ENCODE peak calls at places on chromosome 16, in nine cellular contexts. D, J, G, B, X, Y, H, V and I are unnamed samples.

GRCh38 chr16:10729649-10730048 is 14.0 kb upstream of the NUBP1 start:
- DNase-seq in B (no peak), Y (no peak), G (peak), X (no peak), D (peak), H (no peak), J (peak), V (no peak), I (peak)

GRCh38 chr16:70529051-70529777 is 5.6 kb downstream of the SF3B3 start:
- DNase-seq in J (peak), G (no peak), Y (no peak), D (no peak), B (peak), H (no peak), V (no peak), X (no peak), I (no peak)

GRCh38 chr16:23064642-23065041 is 84.6 kb downstream of the USP31 start:
- DNase-seq in Y (no peak), G (no peak), J (no peak), D (no peak), X (no peak), H (no peak), B (peak), V (no peak), I (no peak)

GRCh38 chr16:24624102-24624501 is 84.7 kb downstream of the RBBP6 start:
- DNase-seq in Y (no peak), H (no peak), B (no peak), X (no peak), D (peak), G (no peak), J (no peak), V (no peak), I (no peak)

GRCh38 chr16:88459366-88460055 is 6.4 kb downstream of the ZFPM1 start:
- DNase-seq in G (no peak), H (no peak), B (peak), D (no peak), X (no peak), Y (no peak), V (no peak), J (no peak), I (no peak)

GRCh38 chr16:19227643-19228042 is 57.9 kb upstream of the CLEC19A start:
- DNase-seq in B (no peak), D (no peak), J (no peak), G (no peak), V (no peak), X (no peak), H (no peak), Y (peak), I (no peak)

GRCh38 chr16:81902025-81902424 is 109.2 kb downstream of the SDR42E1 start:
- DNase-seq in J (no peak), V (no peak), H (no peak), G (no peak), D (no peak), B (no peak), Y (no peak), X (no peak), I (no peak)

GRCh38 chr16:53042235-53042645 is 10.5 kb downstream of the CHD9NB start:
- DNase-seq in D (no peak), V (no peak), Y (no peak), B (no peak), H (no peak), X (no peak), G (no peak), J (no peak), I (no peak)

GRCh38 chr16:80619824-80620223 is 79.0 kb downstream of the DYNLRB2 start:
- DNase-seq in X (no peak), D (no peak), V (no peak), B (no peak), H (no peak), G (no peak), Y (no peak), J (no peak), I (no peak)

GRCh38 chr16:66081967-66082366 is 284.5 kb upstream of the CDH5 start:
- DNase-seq in H (no peak), J (peak), D (no peak), B (no peak), Y (no peak), G (no peak), X (no peak), V (no peak), I (no peak)

GRCh38 chr16:23712976-23713375 is at the start of gene ERN2:
- DNase-seq in H (no peak), B (no peak), X (peak), Y (no peak), G (no peak), V (no peak), J (no peak), D (no peak), I (no peak)

GRCh38 chr16:87733190-87733589 is 32.6 kb downstream of the KLHDC4 start:
- DNase-seq in H (no peak), D (no peak), J (no peak), Y (no peak), B (no peak), V (no peak), X (no peak), G (no peak), I (no peak)

GRCh38 chr16:14528306-14528948 is 101.6 kb downstream of the PARN start:
- DNase-seq in B (no peak), H (no peak), X (no peak), Y (no peak), J (peak), G (no peak), V (no peak), D (no peak), I (no peak)

GRCh38 chr16:85365120-85365519 is 248.0 kb upstream of the GSE1 start:
- DNase-seq in V (no peak), D (peak), X (no peak), H (no peak), B (no peak), J (no peak), Y (no peak), G (no peak), I (no peak)

GRCh38 chr16:83939266-83939856 is 13.7 kb upstream of the OSGIN1 start:
- DNase-seq in H (no peak), G (no peak), X (peak), D (no peak), Y (no peak), J (no peak), B (no peak), V (peak), I (no peak)

GRCh38 chr16:4390266-4391260 is 18.9 kb downstream of the VASN start:
- DNase-seq in D (no peak), V (no peak), H (no peak), Y (no peak), B (no peak), J (no peak), G (no peak), X (no peak), I (no peak)

GRCh38 chr16:4388275-4389021 is 16.8 kb downstream of the VASN start:
- DNase-seq in G (no peak), H (no peak), X (no peak), Y (no peak), D (no peak), J (no peak), B (no peak), V (no peak), I (no peak)

GRCh38 chr16:4387769-4388168 is 16.1 kb downstream of the VASN start:
- DNase-seq in B (no peak), Y (no peak), D (no peak), H (no peak), V (no peak), J (no peak), G (no peak), X (no peak), I (no peak)

GRCh38 chr16:4386951-4387565 is 15.4 kb downstream of the VASN start:
- DNase-seq in G (no peak), H (no peak), Y (no peak), X (no peak), D (no peak), B (no peak), V (no peak), J (no peak), I (no peak)

GRCh38 chr16:4389051-4389955 is 17.7 kb downstream of the VASN start:
- DNase-seq in G (no peak), B (no peak), V (peak), H (no peak), J (no peak), X (no peak), D (no peak), Y (no peak), I (no peak)
- TF ChIP-seq POLR2A in G (no peak), B (no peak), V (no peak), H (no peak), J (no peak), X (no peak), D (no peak), Y (no peak), I (no peak)

GRCh38 chr16:20674684-20675487 is 22.6 kb downstream of the ACSM1 start:
- DNase-seq in H (peak), V (no peak), B (peak), G (no peak), D (peak), X (peak), J (no peak), Y (peak), I (no peak)
- H3K4me3 ChIP-seq in H (peak), V (peak), B (peak), G (peak), D (peak), X (peak), J (no peak), Y (no peak), I (peak)

GRCh38 chr16:86519007-86519648 is 8.8 kb downstream of the FOXF1 start:
- DNase-seq in J (no peak), H (no peak), V (no peak), G (no peak), B (no peak), X (no peak), Y (no peak), D (no peak), I (no peak)

GRCh38 chr16:86517033-86517432 is 6.7 kb downstream of the FOXF1 start:
- DNase-seq in X (no peak), G (no peak), H (no peak), D (no peak), V (no peak), J (no peak), B (no peak), Y (no peak), I (no peak)

GRCh38 chr16:86515780-86516617 is 5.7 kb downstream of the FOXF1 start:
- DNase-seq in G (no peak), H (no peak), B (no peak), X (no peak), J (no peak), V (no peak), D (no peak), Y (no peak), I (no peak)

GRCh38 chr16:86516618-86517003 is 6.3 kb downstream of the FOXF1 start:
- DNase-seq in Y (no peak), H (no peak), G (no peak), D (no peak), X (no peak), J (no peak), V (no peak), B (no peak), I (no peak)

DNA sequence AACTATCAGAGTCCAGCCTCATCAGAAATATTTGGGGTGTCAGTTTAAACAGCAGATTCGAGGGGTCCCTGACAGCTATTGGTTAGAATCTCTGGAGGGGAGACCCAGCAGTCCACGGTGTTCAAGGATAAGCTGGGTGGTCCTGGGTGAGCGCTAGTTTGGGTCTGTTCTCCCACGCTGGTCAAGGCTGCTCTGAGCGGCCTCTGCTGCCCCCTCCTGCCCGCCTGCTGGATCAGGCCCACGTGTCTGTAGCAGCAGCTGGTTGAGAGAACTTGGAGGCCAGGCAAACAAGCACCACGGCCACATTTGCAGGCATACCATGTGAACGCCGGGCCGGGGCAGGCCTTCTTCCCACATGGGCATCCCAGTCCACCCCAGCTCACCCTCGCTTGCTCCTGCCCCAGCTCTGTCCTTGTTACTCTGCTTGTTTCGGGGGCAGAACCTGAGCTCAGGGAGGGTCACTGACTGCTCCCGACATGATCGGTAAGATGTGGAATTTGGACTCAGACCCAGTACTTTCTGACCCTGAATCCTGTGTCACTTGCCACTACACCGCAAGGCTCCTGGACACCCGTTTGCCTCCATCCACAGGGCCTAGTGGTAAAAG is 7.4 kb downstream of the FOXF1 start:
- DNase-seq in H (no peak), G (peak), Y (peak), J (peak), D (peak), V (peak), X (no peak), B (peak), I (peak)
- TF ChIP-seq POLR2A in H (no peak), G (no peak), Y (no peak), J (no peak), D (no peak), V (no peak), X (no peak), B (no peak), I (no peak)

GRCh38 chr16:252366-253337 is 18.0 kb downstream of the FAM234A start:
- DNase-seq in H (no peak), V (no peak), Y (no peak), G (no peak), B (no peak), X (no peak), D (no peak), J (no peak), I (no peak)
- H3K4me3 ChIP-seq in H (no peak), V (no peak), Y (no peak), G (no peak), B (no peak), X (peak), D (no peak), J (no peak), I (no peak)

GRCh38 chr16:49292413-49292812 is 10.8 kb upstream of the CBLN1 start:
- DNase-seq in G (no peak), V (no peak), X (no peak), J (no peak), B (no peak), H (no peak), Y (no peak), D (no peak), I (no peak)
- TF ChIP-seq POLR2A in G (no peak), V (no peak), X (no peak), J (no peak), B (no peak), H (no peak), Y (no peak), D (no peak), I (no peak)

GRCh38 chr16:6157806-6158205 is 1060.2 kb upstream of the EEF2KMT start:
- DNase-seq in X (no peak), D (no peak), H (no peak), V (no peak), Y (no peak), B (no peak), G (no peak), J (no peak), I (no peak)
- H3K4me3 ChIP-seq in X (no peak), D (peak), H (no peak), V (no peak), Y (no peak), B (no peak), G (no peak), J (no peak), I (no peak)

DNA sequence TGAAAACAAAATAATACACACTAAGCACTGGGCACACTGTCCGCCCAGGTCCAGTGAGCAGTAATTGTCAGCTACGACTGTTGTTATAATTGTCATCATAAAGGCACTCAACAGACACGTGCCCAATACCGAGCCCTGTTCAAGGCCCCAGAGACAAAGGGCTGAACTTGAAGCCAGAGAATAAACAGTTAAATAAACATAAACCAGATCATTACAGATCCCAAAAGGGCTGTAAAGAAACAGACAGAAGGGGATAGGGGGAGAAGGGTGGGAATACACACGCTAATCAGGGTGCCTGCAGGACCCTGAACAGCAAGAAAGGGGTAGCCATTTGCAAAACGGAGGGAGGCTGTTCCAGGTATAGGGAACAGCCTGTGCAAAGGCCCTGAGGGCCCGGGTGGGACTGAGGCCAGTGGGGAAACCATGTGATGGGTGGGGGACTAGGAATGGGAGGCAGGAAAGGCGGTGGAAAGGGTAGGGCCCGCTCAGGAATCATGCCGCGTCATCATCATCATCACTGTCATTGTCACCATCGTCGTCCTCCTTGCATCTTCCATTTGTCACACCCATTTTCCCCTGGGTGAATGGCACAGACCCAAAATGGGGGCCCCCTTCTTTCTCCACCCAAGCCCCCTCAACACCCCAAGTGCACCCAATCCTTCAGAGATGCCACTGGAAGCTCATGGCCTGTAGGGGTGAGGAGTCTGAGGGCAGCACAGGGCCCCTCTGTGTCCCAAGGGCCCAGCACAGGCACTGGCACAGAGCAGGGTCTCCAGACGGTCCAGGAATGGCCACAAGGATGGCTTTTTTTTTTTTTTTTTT is 6.3 kb downstream of the CARHSP1 start:
- DNase-seq in B (no peak), H (no peak), X (no peak), V (peak), D (no peak), G (no peak), J (no peak), Y (no peak), I (no peak)
- TF ChIP-seq POLR2A in B (no peak), H (no peak), X (no peak), V (no peak), D (no peak), G (no peak), J (no peak), Y (no peak), I (no peak)

DNA sequence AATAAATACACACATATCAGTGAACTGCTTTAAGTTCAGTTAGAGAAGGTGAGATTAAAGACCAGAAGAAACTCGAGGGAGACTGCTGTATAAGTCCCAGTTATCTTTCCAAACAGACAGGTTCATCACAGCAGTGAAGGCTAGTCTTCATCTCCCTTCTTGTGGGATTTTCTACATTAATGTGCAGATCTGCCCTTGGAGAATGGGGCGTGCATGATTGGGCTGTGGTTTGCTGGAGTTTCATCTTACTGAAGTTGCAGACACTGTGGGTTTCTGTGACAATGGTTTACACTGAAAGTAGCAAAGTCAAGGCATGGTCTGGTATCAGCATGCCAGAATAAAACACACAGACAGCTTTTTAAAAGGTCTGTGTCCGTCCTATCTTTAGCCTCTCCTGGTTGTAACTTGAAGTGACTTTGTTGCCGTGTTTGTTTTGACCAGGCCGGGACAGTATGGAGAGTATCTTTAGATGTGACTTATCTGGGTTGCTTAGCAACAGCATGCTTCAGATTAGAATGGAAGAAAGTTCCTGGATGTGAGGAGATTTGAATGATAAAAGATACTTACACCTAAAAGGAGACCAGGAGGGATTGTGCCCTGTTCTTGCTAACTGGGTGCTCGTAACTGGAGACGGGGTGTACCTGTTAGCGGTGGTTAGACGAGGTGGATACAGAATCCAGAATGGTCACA is 16.1 kb downstream of the NAA60 start:
- DNase-seq in Y (no peak), X (no peak), V (no peak), D (no peak), B (no peak), H (no peak), J (no peak), G (no peak), I (no peak)
- H3K4me3 ChIP-seq in Y (no peak), X (peak), V (no peak), D (no peak), B (peak), H (no peak), J (peak), G (no peak), I (peak)

GRCh38 chr16:68264128-68265077 is at the start of gene SLC7A6:
- DNase-seq in H (peak), B (peak), V (peak), X (peak), Y (peak), J (peak), D (peak), G (peak), I (peak)
- TF ChIP-seq POLR2A in H (no peak), B (peak), V (peak), X (no peak), Y (no peak), J (peak), D (no peak), G (peak), I (peak)